ENCODE peak calls at places on chromosome 13, in seven cellular contexts. C is A549, G is glutamatergic neuron, O is left ventricle myocardium inferior, J is colonic mucosa, L is left lung, X is pancreas. N is an unnamed sample.

GRCh38 chr13:26991508-26992181 is 180.0 kb downstream of the USP12 start:
- DNase-seq in O (no peak), J (no peak), L (peak; percentile 54), X (no peak), G (no peak), C (peak; percentile 35), N (no peak)

GRCh38 chr13:91185294-91185863 is 162.1 kb upstream of the MIR17HG start:
- DNase-seq in O (no peak), G (no peak), J (no peak), C (peak; percentile 15), X (no peak), L (no peak), N (no peak)

GRCh38 chr13:42334329-42334706 is 62.4 kb downstream of the AKAP11 start:
- DNase-seq in X (no peak), C (no peak), O (no peak), G (no peak), J (no peak), L (no peak), N (no peak)

GRCh38 chr13:46509981-46510380 is 43.0 kb upstream of the LRCH1 start:
- DNase-seq in O (no peak), J (no peak), X (no peak), C (no peak), L (no peak), G (no peak), N (no peak)

GRCh38 chr13:67231481-67231940 is 1.4 kb upstream of the PCDH9 start:
- DNase-seq in O (no peak), X (no peak), G (no peak), C (no peak), L (no peak), J (no peak), N (no peak)

GRCh38 chr13:98481511-98481951 is 95.4 kb downstream of the STK24 start:
- DNase-seq in L (no peak), J (no peak), O (no peak), C (no peak), G (no peak), X (no peak), N (no peak)

GRCh38 chr13:79775830-79776229 is 294.9 kb downstream of the NDFIP2 start:
- DNase-seq in L (no peak), O (no peak), X (no peak), C (peak; percentile 63), G (no peak), J (peak; percentile 61), N (peak; percentile 68)

GRCh38 chr13:47858042-47858677 is 142.9 kb downstream of the SUCLA2 start:
- DNase-seq in G (no peak), O (no peak), C (no peak), L (no peak), J (no peak), X (no peak), N (no peak)

GRCh38 chr13:105990256-105990958 is 545.1 kb downstream of the EFNB2 start:
- DNase-seq in L (no peak), G (no peak), O (no peak), J (no peak), X (no peak), C (no peak), N (no peak)

GRCh38 chr13:102846261-102847015 is 606 bp downstream of the ERCC5 start:
- DNase-seq in C (peak; percentile 21), L (peak; percentile 40), X (no peak), J (peak; percentile 57), G (no peak), O (peak; percentile 25), N (peak; percentile 28)

GRCh38 chr13:19658192-19658591 is 24.7 kb downstream of the MPHOSPH8 start:
- DNase-seq in J (no peak), O (no peak), G (no peak), X (no peak), C (no peak), L (no peak), N (no peak)

GRCh38 chr13:27997904-27998522 is 9.5 kb upstream of the URAD start:
- DNase-seq in L (no peak), G (peak; percentile 58), J (peak; percentile 59), O (peak; percentile 46), C (peak; percentile 59), X (no peak), N (peak; percentile 13)

GRCh38 chr13:101893021-101893420 is 440.5 kb downstream of the ITGBL1 start:
- DNase-seq in O (no peak), C (no peak), J (no peak), L (no peak), G (no peak), X (no peak), N (no peak)

GRCh38 chr13:74133657-74134201 is 475 bp downstream of the KLF12 start:
- DNase-seq in L (peak; percentile 84), X (peak; percentile 68), J (peak; percentile 82), C (peak; percentile 75), G (peak; percentile 82), O (peak; percentile 88), N (peak; percentile 95)

GRCh38 chr13:74134226-74134776 is at the start of gene KLF12:
- DNase-seq in X (peak; percentile 72), O (peak; percentile 88), G (peak; percentile 91), L (peak; percentile 90), C (peak; percentile 84), J (peak; percentile 93), N (peak; percentile 95)

GRCh38 chr13:74134777-74135305 is 637 bp upstream of the KLF12 start:
- DNase-seq in J (peak; percentile 70), O (peak; percentile 66), L (peak; percentile 52), C (peak; percentile 48), X (peak; percentile 78), G (peak; percentile 67), N (no peak)

GRCh38 chr13:74135306-74136088 is 1.3 kb upstream of the KLF12 start:
- DNase-seq in O (peak; percentile 79), X (peak; percentile 84), G (peak; percentile 87), L (peak; percentile 70), J (peak; percentile 74), C (peak; percentile 62), N (peak; percentile 53)

GRCh38 chr13:74136089-74136658 is 2.0 kb upstream of the KLF12 start:
- DNase-seq in C (peak; percentile 17), O (peak; percentile 31), J (peak; percentile 51), G (peak; percentile 51), L (no peak), X (peak; percentile 67), N (peak; percentile 61)
- TF ChIP-seq CTCF in C (no peak), O (no peak), J (no peak), G (no peak), L (no peak), X (no peak), N (peak; percentile 4)

DNA sequence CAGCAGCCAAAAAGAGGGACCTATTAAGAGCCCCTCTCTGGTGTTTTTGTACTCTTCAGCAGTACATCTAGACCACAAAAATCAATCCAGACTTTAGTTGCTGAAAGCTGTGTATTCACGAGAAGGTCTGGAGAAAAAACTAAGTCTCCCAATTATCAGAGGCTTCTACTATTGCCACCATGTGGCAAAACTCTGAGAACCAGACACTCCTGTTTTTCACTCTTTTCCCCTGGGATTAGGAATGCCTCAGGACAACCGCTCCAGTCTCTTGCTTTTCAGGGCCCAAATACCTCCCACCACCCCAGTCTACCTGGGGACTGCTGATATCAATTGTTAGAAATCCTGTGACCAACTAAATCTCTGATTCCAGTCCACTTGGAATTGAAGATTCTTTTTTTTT is 30.1 kb upstream of the OBI1 start:
- DNase-seq in G (no peak), J (no peak), X (no peak), C (no peak), L (no peak), O (no peak), N (no peak)
- TF ChIP-seq CTCF in G (no peak), J (no peak), X (no peak), C (no peak), L (no peak), O (peak; percentile 55), N (no peak)

GRCh38 chr13:94711561-94712286 is 621 bp downstream of the SOX21 start:
- DNase-seq in C (peak; percentile 47), O (no peak), J (no peak), X (peak; percentile 63), G (peak; percentile 45), L (no peak), N (no peak)

GRCh38 chr13:94712812-94713555 is 639 bp upstream of the SOX21 start:
- DNase-seq in G (peak; percentile 58), X (peak; percentile 69), J (no peak), C (peak; percentile 55), O (no peak), L (no peak), N (no peak)

GRCh38 chr13:94712287-94712811 is at the start of gene SOX21:
- DNase-seq in C (peak; percentile 48), G (peak; percentile 24), O (no peak), J (no peak), L (no peak), X (peak; percentile 59), N (no peak)

GRCh38 chr13:94713556-94714182 is 1.3 kb upstream of the SOX21 start:
- DNase-seq in C (no peak), L (no peak), G (peak; percentile 29), X (peak; percentile 56), J (no peak), O (no peak), N (no peak)

DNA sequence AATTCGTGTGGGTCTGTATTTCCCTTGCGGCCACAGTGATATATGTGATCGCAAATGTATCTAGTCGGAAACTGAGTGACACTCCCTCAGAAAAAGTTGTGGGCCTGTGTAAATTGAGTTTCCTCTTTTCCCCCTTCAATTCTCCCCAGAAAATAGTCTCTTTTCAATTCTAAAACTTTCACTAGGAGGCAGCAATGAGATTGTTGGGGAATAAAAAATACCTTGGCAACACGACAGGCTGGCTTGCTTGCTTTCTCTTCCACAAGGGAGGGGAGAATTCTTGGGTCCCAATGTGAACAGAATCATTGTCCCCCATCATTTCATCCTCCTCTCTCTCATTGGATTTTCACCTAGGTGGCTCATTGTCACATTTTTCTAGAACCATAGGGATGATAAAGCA is 3.7 kb upstream of the SOX21 start:
- DNase-seq in J (no peak), C (no peak), G (no peak), L (no peak), O (no peak), X (no peak), N (no peak)
- TF ChIP-seq CTCF in J (no peak), C (peak; percentile 32), G (no peak), L (no peak), O (no peak), X (no peak), N (peak; percentile 57)

GRCh38 chr13:110323172-110323851 is 16.2 kb downstream of the COL4A2 start:
- DNase-seq in O (no peak), X (no peak), C (peak; percentile 61), G (no peak), J (no peak), L (no peak), N (peak; percentile 89)
- TF ChIP-seq CTCF in O (peak; percentile 18), X (no peak), C (no peak), G (peak; percentile 14), J (no peak), L (no peak), N (peak; percentile 70)

DNA sequence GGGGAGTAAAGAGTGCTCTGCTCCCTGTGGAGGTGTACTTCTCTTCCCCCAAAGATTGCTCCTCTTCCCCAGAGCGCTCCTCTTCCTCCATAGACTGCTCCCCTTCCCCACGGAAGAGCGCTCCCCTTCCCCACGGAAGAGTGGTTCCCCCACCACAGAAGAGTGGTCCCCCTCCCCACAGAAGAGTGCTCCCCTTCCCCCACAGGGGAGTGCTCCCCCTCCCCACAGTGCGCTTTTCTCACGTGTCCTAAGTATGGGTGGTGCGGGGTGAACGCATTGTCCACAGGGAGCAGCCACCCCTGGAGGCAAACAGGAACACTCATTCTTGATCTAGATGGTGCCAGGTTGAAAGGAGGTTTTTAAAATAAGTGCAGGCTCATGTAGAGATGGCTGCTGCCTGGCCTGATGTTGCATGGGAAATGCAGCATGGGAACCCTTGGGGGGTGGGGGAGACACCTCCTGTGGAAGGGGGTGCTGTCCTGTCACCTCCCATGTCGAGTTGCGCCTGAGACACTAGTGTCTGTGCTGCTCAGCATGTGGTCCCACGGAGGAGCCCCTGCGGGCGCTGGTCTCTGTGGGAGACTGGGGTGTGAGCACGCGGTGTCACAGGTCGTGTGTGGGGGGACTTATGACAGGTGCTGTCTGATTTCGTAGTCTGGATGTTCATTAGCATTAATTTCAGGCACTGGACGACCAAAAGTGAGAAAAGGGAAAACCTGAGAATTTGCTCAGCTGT is 52.2 kb downstream of the ATP11A start:
- DNase-seq in J (no peak), L (no peak), C (no peak), X (no peak), G (no peak), O (no peak), N (no peak)
- TF ChIP-seq CTCF in J (no peak), L (no peak), C (no peak), X (no peak), G (no peak), O (no peak), N (no peak)